ENCODE peak calls at places on chromosomes 3 and 15, in seven cellular contexts. R is spleen, D is mammary epithelial cell, B is T-helper 1 cell, L is NCI-H2171 treated with DMSO at 0.1 percent for 48 hours, P is fibroblast of lung, J is GM04503. G is an unnamed sample.

GRCh38 chr3:187002915-187003314 is 72.6 kb downstream of the ST6GAL1 start:
- DNase-seq in P (no peak), B (no peak), L (no peak), R (no peak), J (no peak), D (no peak), G (no peak)

GRCh38 chr3:61564405-61565059 is 3.2 kb downstream of the PTPRG start:
- DNase-seq in D (no peak), P (peak), J (no peak), B (no peak), L (no peak), R (peak), G (no peak)

GRCh38 chr3:4976109-4976508 is 3.1 kb upstream of the BHLHE40 start:
- DNase-seq in R (peak), P (peak), J (no peak), L (peak), B (no peak), D (peak), G (peak)

GRCh38 chr3:36372534-36372935 is 7.8 kb upstream of the STAC start:
- DNase-seq in L (no peak), D (peak), B (no peak), R (no peak), P (peak), J (no peak), G (no peak)

GRCh38 chr3:59756930-59757329 is 707.1 kb upstream of the CFAP20DC start:
- DNase-seq in P (no peak), D (no peak), L (no peak), J (no peak), B (no peak), R (no peak), G (no peak)

GRCh38 chr3:61684386-61684785 is 123.0 kb downstream of the PTPRG start:
- DNase-seq in D (no peak), J (no peak), R (no peak), P (no peak), B (no peak), L (no peak), G (no peak)

GRCh38 chr3:242986-243706 is 46.6 kb downstream of the CHL1 start:
- DNase-seq in D (no peak), L (no peak), R (no peak), J (no peak), P (peak), B (no peak), G (no peak)

GRCh38 chr15:20344601-20345400 is 196.8 kb downstream of the GOLGA6L6 start:
- DNase-seq in J (no peak), P (no peak), D (peak), B (no peak), L (no peak), R (peak), G (no peak)

GRCh38 chr3:178304758-178305157 is 231.5 kb upstream of the KCNMB2 start:
- DNase-seq in R (no peak), P (peak), L (peak), D (peak), B (no peak), J (peak), G (no peak)

GRCh38 chr3:140344601-140345000 is 333.3 kb upstream of the TRIM42 start:
- DNase-seq in D (no peak), B (no peak), R (no peak), J (no peak), L (no peak), P (no peak), G (no peak)

GRCh38 chr3:149388001-149388435 is 10.6 kb upstream of the TM4SF1 start:
- DNase-seq in R (no peak), D (peak), L (no peak), P (peak), B (no peak), J (peak), G (no peak)

GRCh38 chr3:127456471-127457093 is 134.0 kb downstream of the TPRA1 start:
- DNase-seq in P (peak), R (peak), J (no peak), D (peak), B (no peak), L (peak), G (no peak)

GRCh38 chr3:189551007-189551406 is 80.2 kb upstream of the TP63 start:
- DNase-seq in D (no peak), J (no peak), B (no peak), L (no peak), R (no peak), P (no peak), G (no peak)

GRCh38 chr15:69540622-69541021 is 88.0 kb downstream of the RPLP1 start:
- DNase-seq in P (no peak), B (no peak), D (no peak), R (no peak), J (no peak), L (peak), G (no peak)

GRCh38 chr15:36109943-36110658 is 469.3 kb upstream of the CDIN1 start:
- DNase-seq in R (no peak), J (peak), B (no peak), L (no peak), D (peak), P (peak), G (no peak)

GRCh38 chr15:70799667-70800450 is 36.5 kb upstream of the UACA start:
- DNase-seq in L (no peak), R (no peak), P (peak), D (peak), J (peak), B (no peak), G (no peak)

GRCh38 chr3:46538803-46539442 is 27.2 kb downstream of the LRRC2 start:
- DNase-seq in P (peak), L (no peak), J (peak), D (no peak), B (peak), R (peak), G (peak)

GRCh38 chr15:69656271-69657030 is 203.8 kb downstream of the RPLP1 start:
- DNase-seq in B (no peak), D (no peak), L (no peak), J (no peak), P (no peak), R (no peak), G (no peak)

GRCh38 chr15:63943829-63944680 is 102.2 kb downstream of the DAPK2 start:
- DNase-seq in L (no peak), J (no peak), D (no peak), R (no peak), B (no peak), P (no peak), G (no peak)

GRCh38 chr3:37575284-37575683 is 286.4 kb upstream of the CTDSPL start:
- DNase-seq in J (no peak), R (no peak), B (no peak), P (no peak), D (no peak), L (no peak), G (no peak)

GRCh38 chr3:122916084-122916483 is 111.5 kb downstream of the SEMA5B start:
- DNase-seq in D (no peak), L (no peak), J (no peak), R (no peak), P (no peak), B (no peak), G (no peak)

GRCh38 chr3:71191031-71191482 is 392.5 kb downstream of the FOXP1 start:
- DNase-seq in D (no peak), J (no peak), B (no peak), L (no peak), R (no peak), P (no peak), G (no peak)

GRCh38 chr3:71710906-71711494 is 14.2 kb downstream of the EIF4E3 start:
- DNase-seq in L (peak), D (peak), B (no peak), R (no peak), P (peak), J (no peak), G (no peak)

GRCh38 chr3:172905480-172905850 is 154.9 kb downstream of the ECT2 start:
- DNase-seq in J (no peak), R (no peak), B (no peak), D (no peak), L (no peak), P (peak), G (no peak)